ENCODE peak calls at places on chromosomes 2 and 18, in eight cellular contexts. One of them, this sample, is unnamed.

GRCh38 chr2:108607706-108608301 is 73.5 kb downstream of the LIMS1 start:
- DNase-seq in D341Med: peak
- DNase-seq in Right ventricle myocardium superior: peak
- DNase-seq in astrocyte: no peak
- DNase-seq in midbrain: peak
- DNase-seq in T-cell: peak
- DNase-seq in PC-3: peak
- DNase-seq in GM04504: no peak
- DNase-seq in this sample: peak

GRCh38 chr2:102975996-102976636 is 214.3 kb downstream of the TMEM182 start:
- DNase-seq in D341Med: peak
- DNase-seq in Right ventricle myocardium superior: no peak
- DNase-seq in astrocyte: peak
- DNase-seq in midbrain: peak
- DNase-seq in T-cell: no peak
- DNase-seq in PC-3: peak
- DNase-seq in GM04504: no peak
- DNase-seq in this sample: no peak

GRCh38 chr2:207796585-207797350 is 27.1 kb upstream of the FZD5 start:
- DNase-seq in D341Med: no peak
- DNase-seq in Right ventricle myocardium superior: no peak
- DNase-seq in astrocyte: no peak
- DNase-seq in midbrain: no peak
- DNase-seq in T-cell: no peak
- DNase-seq in PC-3: peak
- DNase-seq in GM04504: no peak
- DNase-seq in this sample: no peak

GRCh38 chr18:28584726-28585125 is 407.8 kb upstream of the CDH2 start:
- DNase-seq in D341Med: no peak
- DNase-seq in Right ventricle myocardium superior: no peak
- DNase-seq in astrocyte: peak
- DNase-seq in midbrain: no peak
- DNase-seq in T-cell: no peak
- DNase-seq in PC-3: peak
- DNase-seq in GM04504: peak
- DNase-seq in this sample: no peak

GRCh38 chr2:201984800-201985525 is 48.7 kb upstream of the FZD7 start:
- DNase-seq in D341Med: no peak
- DNase-seq in Right ventricle myocardium superior: peak
- DNase-seq in astrocyte: no peak
- DNase-seq in midbrain: peak
- DNase-seq in T-cell: no peak
- DNase-seq in PC-3: no peak
- DNase-seq in GM04504: no peak
- DNase-seq in this sample: no peak

GRCh38 chr18:51621103-51621969 is 423.9 kb upstream of the MEX3C start:
- DNase-seq in D341Med: peak
- DNase-seq in Right ventricle myocardium superior: peak
- DNase-seq in astrocyte: peak
- DNase-seq in midbrain: peak
- DNase-seq in T-cell: no peak
- DNase-seq in PC-3: peak
- DNase-seq in GM04504: peak
- DNase-seq in this sample: no peak

GRCh38 chr2:184646177-184646576 is 47.8 kb downstream of the ZNF804A start:
- DNase-seq in D341Med: no peak
- DNase-seq in Right ventricle myocardium superior: no peak
- DNase-seq in astrocyte: peak
- DNase-seq in midbrain: no peak
- DNase-seq in T-cell: no peak
- DNase-seq in PC-3: peak
- DNase-seq in GM04504: no peak
- DNase-seq in this sample: no peak

GRCh38 chr2:109238580-109238979 is 109.6 kb downstream of the SH3RF3 start:
- DNase-seq in D341Med: no peak
- DNase-seq in Right ventricle myocardium superior: peak
- DNase-seq in astrocyte: peak
- DNase-seq in midbrain: peak
- DNase-seq in T-cell: no peak
- DNase-seq in PC-3: peak
- DNase-seq in GM04504: peak
- DNase-seq in this sample: peak

GRCh38 chr2:39642054-39642742 is 23.5 kb upstream of the TMEM178A start:
- DNase-seq in D341Med: no peak
- DNase-seq in Right ventricle myocardium superior: no peak
- DNase-seq in astrocyte: peak
- DNase-seq in midbrain: peak
- DNase-seq in T-cell: no peak
- DNase-seq in PC-3: peak
- DNase-seq in GM04504: peak
- DNase-seq in this sample: no peak

GRCh38 chr2:204871246-204871953 is 326.1 kb downstream of the PARD3B start:
- DNase-seq in D341Med: no peak
- DNase-seq in Right ventricle myocardium superior: no peak
- DNase-seq in astrocyte: peak
- DNase-seq in midbrain: peak
- DNase-seq in T-cell: no peak
- DNase-seq in PC-3: peak
- DNase-seq in GM04504: peak
- DNase-seq in this sample: peak